ENCODE peak calls at places on chromosome 19, in seven cellular contexts. One of them, this sample, is unnamed.

GRCh38 chr19:7833225-7834156 is 3.5 kb downstream of the EVI5L start:
- DNase-seq in cardiac muscle cell: peak; percentile 79
- DNase-seq in RWPE1: peak; percentile 91
- DNase-seq in uterus: no peak
- DNase-seq in tibial nerve: peak; percentile 34
- DNase-seq in brain microvascular endothelial cell: no peak
- DNase-seq in mucosa of descending colon: peak; percentile 92
- DNase-seq in this sample: no peak

GRCh38 chr19:7292950-7293794 is 1.0 kb downstream of the INSR start:
- DNase-seq in cardiac muscle cell: peak; percentile 5
- DNase-seq in RWPE1: no peak
- DNase-seq in uterus: peak; percentile 45
- DNase-seq in tibial nerve: no peak
- DNase-seq in brain microvascular endothelial cell: no peak
- DNase-seq in mucosa of descending colon: peak; percentile 80
- DNase-seq in this sample: peak; percentile 25

GRCh38 chr19:29098091-29098490 is 114.9 kb downstream of the UQCRFS1 start:
- DNase-seq in cardiac muscle cell: no peak
- DNase-seq in RWPE1: no peak
- DNase-seq in uterus: no peak
- DNase-seq in tibial nerve: no peak
- DNase-seq in brain microvascular endothelial cell: no peak
- DNase-seq in mucosa of descending colon: no peak
- DNase-seq in this sample: no peak

GRCh38 chr19:7287716-7288115 is 6.5 kb downstream of the INSR start:
- DNase-seq in cardiac muscle cell: no peak
- DNase-seq in RWPE1: no peak
- DNase-seq in uterus: no peak
- DNase-seq in tibial nerve: no peak
- DNase-seq in brain microvascular endothelial cell: no peak
- DNase-seq in mucosa of descending colon: no peak
- DNase-seq in this sample: no peak

GRCh38 chr19:311813-312261 is 20.6 kb upstream of the PLPP2 start:
- DNase-seq in cardiac muscle cell: no peak
- DNase-seq in RWPE1: no peak
- DNase-seq in uterus: peak; percentile 23
- DNase-seq in tibial nerve: no peak
- DNase-seq in brain microvascular endothelial cell: no peak
- DNase-seq in mucosa of descending colon: peak; percentile 40
- DNase-seq in this sample: no peak

GRCh38 chr19:11848200-11848593 is 329 bp upstream of the ZNF439 start:
- DNase-seq in cardiac muscle cell: no peak
- DNase-seq in RWPE1: no peak
- DNase-seq in uterus: no peak
- DNase-seq in tibial nerve: no peak
- DNase-seq in brain microvascular endothelial cell: no peak
- DNase-seq in mucosa of descending colon: no peak
- DNase-seq in this sample: no peak

GRCh38 chr19:29668746-29669609 is 3.7 kb downstream of the PLEKHF1 start:
- DNase-seq in cardiac muscle cell: no peak
- DNase-seq in RWPE1: no peak
- DNase-seq in uterus: no peak
- DNase-seq in tibial nerve: no peak
- DNase-seq in brain microvascular endothelial cell: no peak
- DNase-seq in mucosa of descending colon: no peak
- DNase-seq in this sample: no peak

GRCh38 chr19:11152318-11153062 is 3.1 kb downstream of the SPC24 start:
- DNase-seq in cardiac muscle cell: peak; percentile 86
- DNase-seq in RWPE1: peak; percentile 35
- DNase-seq in uterus: peak; percentile 93
- DNase-seq in tibial nerve: peak; percentile 58
- DNase-seq in brain microvascular endothelial cell: no peak
- DNase-seq in mucosa of descending colon: peak; percentile 73
- DNase-seq in this sample: no peak

GRCh38 chr19:3108775-3109174 is 14.6 kb downstream of the GNA11 start:
- DNase-seq in cardiac muscle cell: peak; percentile 68
- DNase-seq in RWPE1: no peak
- DNase-seq in uterus: peak; percentile 57
- DNase-seq in tibial nerve: no peak
- DNase-seq in brain microvascular endothelial cell: peak; percentile 55
- DNase-seq in mucosa of descending colon: no peak
- DNase-seq in this sample: no peak

GRCh38 chr19:55255618-55256423 is 3.0 kb downstream of the PPP6R1 start:
- DNase-seq in cardiac muscle cell: peak; percentile 5
- DNase-seq in RWPE1: no peak
- DNase-seq in uterus: no peak
- DNase-seq in tibial nerve: no peak
- DNase-seq in brain microvascular endothelial cell: peak; percentile 15
- DNase-seq in mucosa of descending colon: peak; percentile 79
- DNase-seq in this sample: no peak

GRCh38 chr19:45163751-45164150 is 3.0 kb upstream of the NKPD1 start:
- DNase-seq in cardiac muscle cell: no peak
- DNase-seq in RWPE1: no peak
- DNase-seq in uterus: no peak
- DNase-seq in tibial nerve: no peak
- DNase-seq in brain microvascular endothelial cell: no peak
- DNase-seq in mucosa of descending colon: no peak
- DNase-seq in this sample: no peak

GRCh38 chr19:34310494-34310981 is 54.5 kb upstream of the GPI start:
- DNase-seq in cardiac muscle cell: no peak
- DNase-seq in RWPE1: no peak
- DNase-seq in uterus: no peak
- DNase-seq in tibial nerve: no peak
- DNase-seq in brain microvascular endothelial cell: no peak
- DNase-seq in mucosa of descending colon: peak; percentile 65
- DNase-seq in this sample: no peak

GRCh38 chr19:29947871-29948270 is 5.8 kb downstream of the URI1 start:
- DNase-seq in cardiac muscle cell: no peak
- DNase-seq in RWPE1: no peak
- DNase-seq in uterus: no peak
- DNase-seq in tibial nerve: no peak
- DNase-seq in brain microvascular endothelial cell: no peak
- DNase-seq in mucosa of descending colon: no peak
- DNase-seq in this sample: no peak

GRCh38 chr19:5052945-5053485 is 84.1 kb downstream of the KDM4B start:
- DNase-seq in cardiac muscle cell: no peak
- DNase-seq in RWPE1: no peak
- DNase-seq in uterus: no peak
- DNase-seq in tibial nerve: no peak
- DNase-seq in brain microvascular endothelial cell: no peak
- DNase-seq in mucosa of descending colon: no peak
- DNase-seq in this sample: no peak

GRCh38 chr19:56972291-56972914 is 131.9 kb upstream of the PEG3 start:
- DNase-seq in cardiac muscle cell: no peak
- DNase-seq in RWPE1: no peak
- DNase-seq in uterus: peak; percentile 62
- DNase-seq in tibial nerve: no peak
- DNase-seq in brain microvascular endothelial cell: no peak
- DNase-seq in mucosa of descending colon: no peak
- DNase-seq in this sample: no peak

GRCh38 chr19:48556163-48556562 is 4.2 kb downstream of the SULT2B1 start:
- DNase-seq in cardiac muscle cell: peak; percentile 60
- DNase-seq in RWPE1: peak; percentile 79
- DNase-seq in uterus: no peak
- DNase-seq in tibial nerve: no peak
- DNase-seq in brain microvascular endothelial cell: peak; percentile 41
- DNase-seq in mucosa of descending colon: no peak
- DNase-seq in this sample: no peak

GRCh38 chr19:1813837-1814217 is 1.8 kb upstream of the ATP8B3 start:
- DNase-seq in cardiac muscle cell: no peak
- DNase-seq in RWPE1: no peak
- DNase-seq in uterus: no peak
- DNase-seq in tibial nerve: no peak
- DNase-seq in brain microvascular endothelial cell: no peak
- DNase-seq in mucosa of descending colon: no peak
- DNase-seq in this sample: no peak

GRCh38 chr19:1811472-1811894 is 593 bp downstream of the ATP8B3 start:
- DNase-seq in cardiac muscle cell: peak; percentile 29
- DNase-seq in RWPE1: peak; percentile 91
- DNase-seq in uterus: peak; percentile 73
- DNase-seq in tibial nerve: peak; percentile 26
- DNase-seq in brain microvascular endothelial cell: peak; percentile 18
- DNase-seq in mucosa of descending colon: peak; percentile 85
- DNase-seq in this sample: no peak

GRCh38 chr19:1813197-1813836 is 1.2 kb upstream of the ATP8B3 start:
- DNase-seq in cardiac muscle cell: no peak
- DNase-seq in RWPE1: no peak
- DNase-seq in uterus: peak; percentile 13
- DNase-seq in tibial nerve: no peak
- DNase-seq in brain microvascular endothelial cell: no peak
- DNase-seq in mucosa of descending colon: no peak
- DNase-seq in this sample: no peak

GRCh38 chr19:1811942-1812425 is at the start of gene ATP8B3:
- DNase-seq in cardiac muscle cell: no peak
- DNase-seq in RWPE1: peak; percentile 98
- DNase-seq in uterus: no peak
- DNase-seq in tibial nerve: no peak
- DNase-seq in brain microvascular endothelial cell: no peak
- DNase-seq in mucosa of descending colon: no peak
- DNase-seq in this sample: no peak

DNA sequence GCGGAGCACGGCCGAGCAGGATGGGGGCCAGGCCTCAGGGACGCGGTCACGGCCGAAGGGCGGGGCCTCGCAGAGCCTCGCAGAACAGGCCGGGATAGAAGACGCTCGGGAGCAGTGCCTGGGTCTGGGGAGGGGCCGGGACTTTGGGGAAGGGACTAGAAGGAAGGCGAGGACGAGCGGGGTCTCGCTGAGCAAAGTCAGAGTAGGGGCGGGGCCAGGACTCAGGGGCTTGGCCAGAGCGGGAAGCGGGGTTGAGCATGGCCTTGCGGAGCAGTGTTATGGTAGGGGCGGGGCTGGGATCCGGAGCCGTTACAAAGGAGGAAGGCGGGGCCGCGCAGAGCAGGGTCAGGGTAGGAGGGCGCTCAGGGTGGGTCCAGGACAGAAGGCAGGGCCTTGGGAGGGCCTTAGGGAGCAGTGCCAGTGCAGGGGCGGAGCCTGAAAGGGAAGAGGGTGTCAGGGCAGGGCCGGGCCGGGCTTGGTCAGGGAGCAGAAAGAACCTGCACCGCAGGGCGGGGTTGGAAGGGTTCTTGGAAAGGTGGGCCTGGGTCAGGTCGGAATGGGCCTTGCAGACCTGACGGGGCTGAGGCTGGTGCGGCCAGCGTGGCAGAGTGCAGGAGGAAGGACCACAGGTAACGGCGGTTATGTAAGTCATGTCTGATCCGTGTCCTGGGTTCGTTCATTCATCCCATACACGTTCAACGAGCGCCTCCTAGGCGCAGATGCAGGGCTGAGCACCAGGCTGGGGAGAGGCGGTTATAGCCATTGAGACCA is 535 bp upstream of the ATP8B3 start:
- DNase-seq in cardiac muscle cell: peak; percentile 94
- DNase-seq in RWPE1: peak; percentile 96
- DNase-seq in uterus: peak; percentile 91
- DNase-seq in tibial nerve: peak; percentile 83
- DNase-seq in brain microvascular endothelial cell: peak; percentile 79
- DNase-seq in mucosa of descending colon: peak; percentile 98
- DNase-seq in this sample: peak; percentile 68
- TF ChIP-seq CTCF in cardiac muscle cell: peak; percentile 58
- TF ChIP-seq CTCF in RWPE1: peak; percentile 54
- TF ChIP-seq CTCF in uterus: peak; percentile 38
- TF ChIP-seq CTCF in tibial nerve: no peak
- TF ChIP-seq CTCF in brain microvascular endothelial cell: peak; percentile 79
- TF ChIP-seq CTCF in mucosa of descending colon: peak; percentile 13
- TF ChIP-seq CTCF in this sample: no peak

DNA sequence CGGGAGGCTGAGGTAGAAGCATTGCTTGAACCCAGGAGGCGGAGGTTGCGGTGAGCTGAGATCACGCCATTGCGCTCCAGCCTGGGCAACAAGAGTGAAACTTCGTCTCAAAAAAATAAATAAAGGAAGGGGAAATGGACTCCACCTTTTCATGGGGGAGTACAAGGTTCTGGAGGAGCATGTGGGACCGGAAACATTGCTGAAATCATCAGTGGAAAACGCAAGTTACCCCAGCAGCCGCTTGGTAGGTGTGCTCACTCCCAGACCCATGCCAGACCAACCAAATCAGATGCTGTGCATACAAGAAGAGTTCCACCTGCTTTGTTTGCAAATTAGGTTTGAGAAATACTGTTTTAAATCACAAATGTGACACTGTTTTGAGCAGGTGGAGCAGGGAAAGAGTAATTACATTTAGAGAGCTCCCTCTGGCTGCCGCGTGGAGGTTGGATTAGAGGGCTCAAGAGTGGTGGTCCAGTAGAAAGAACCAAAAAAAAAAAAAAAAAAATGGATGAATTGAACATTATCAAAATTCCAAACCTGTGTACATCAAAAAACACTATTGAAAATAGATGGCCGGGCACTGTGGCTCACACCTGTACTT is 4.9 kb downstream of the ERICH4 start:
- DNase-seq in cardiac muscle cell: no peak
- DNase-seq in RWPE1: no peak
- DNase-seq in uterus: no peak
- DNase-seq in tibial nerve: no peak
- DNase-seq in brain microvascular endothelial cell: no peak
- DNase-seq in mucosa of descending colon: no peak
- DNase-seq in this sample: no peak
- TF ChIP-seq CTCF in cardiac muscle cell: peak; percentile 14
- TF ChIP-seq CTCF in RWPE1: no peak
- TF ChIP-seq CTCF in uterus: no peak
- TF ChIP-seq CTCF in tibial nerve: no peak
- TF ChIP-seq CTCF in brain microvascular endothelial cell: no peak
- TF ChIP-seq CTCF in mucosa of descending colon: no peak
- TF ChIP-seq CTCF in this sample: no peak

DNA sequence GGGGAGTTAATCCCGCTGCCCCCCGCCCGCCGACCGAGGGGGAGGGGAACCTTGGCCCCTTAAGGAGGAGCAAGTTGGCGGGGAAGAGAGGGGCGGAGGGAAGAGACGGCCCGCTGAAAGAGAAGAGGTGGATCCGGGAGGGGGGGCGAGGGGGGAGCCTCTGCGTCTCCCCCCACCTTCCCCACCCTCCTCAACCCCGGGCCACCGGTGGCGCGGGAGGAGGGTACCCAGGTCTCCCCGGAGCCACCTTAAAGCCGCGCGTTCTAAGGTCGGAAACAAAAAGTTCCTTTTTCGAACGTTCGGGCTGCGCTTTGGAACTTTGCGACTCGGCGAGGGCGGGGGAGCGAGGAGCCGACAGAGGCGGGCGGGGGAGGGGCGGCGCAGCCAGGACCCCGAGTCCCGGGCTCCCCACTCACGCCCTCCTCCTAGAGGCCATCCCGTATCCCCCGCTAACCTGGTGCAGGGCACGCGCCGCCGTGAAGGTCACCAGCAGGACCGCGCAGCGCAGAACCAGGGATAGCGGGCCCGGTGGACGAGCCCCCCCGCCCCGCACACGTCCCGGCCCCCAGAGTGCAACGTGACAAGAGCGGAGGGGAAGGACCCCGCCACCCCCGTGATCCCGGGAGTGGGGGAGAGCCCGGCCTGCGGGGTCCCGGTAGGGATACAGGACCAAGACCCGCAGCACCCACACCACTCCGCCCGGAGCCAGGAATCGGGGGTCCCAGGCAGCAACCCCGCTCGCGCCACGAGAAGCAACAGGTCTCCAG is 662 bp downstream of the ERF start:
- DNase-seq in cardiac muscle cell: peak; percentile 66
- DNase-seq in RWPE1: peak; percentile 60
- DNase-seq in uterus: peak; percentile 83
- DNase-seq in tibial nerve: peak; percentile 58
- DNase-seq in brain microvascular endothelial cell: no peak
- DNase-seq in mucosa of descending colon: peak; percentile 86
- DNase-seq in this sample: no peak
- TF ChIP-seq CTCF in cardiac muscle cell: no peak
- TF ChIP-seq CTCF in RWPE1: no peak
- TF ChIP-seq CTCF in uterus: peak; percentile 18
- TF ChIP-seq CTCF in tibial nerve: peak; percentile 27
- TF ChIP-seq CTCF in brain microvascular endothelial cell: no peak
- TF ChIP-seq CTCF in mucosa of descending colon: no peak
- TF ChIP-seq CTCF in this sample: no peak

GRCh38 chr19:35741216-35741541 is 1.1 kb downstream of the IGFLR1 start:
- DNase-seq in cardiac muscle cell: no peak
- DNase-seq in RWPE1: no peak
- DNase-seq in uterus: no peak
- DNase-seq in tibial nerve: no peak
- DNase-seq in brain microvascular endothelial cell: no peak
- DNase-seq in mucosa of descending colon: no peak
- DNase-seq in this sample: no peak
- TF ChIP-seq CTCF in cardiac muscle cell: no peak
- TF ChIP-seq CTCF in RWPE1: no peak
- TF ChIP-seq CTCF in uterus: no peak
- TF ChIP-seq CTCF in tibial nerve: no peak
- TF ChIP-seq CTCF in brain microvascular endothelial cell: no peak
- TF ChIP-seq CTCF in mucosa of descending colon: no peak
- TF ChIP-seq CTCF in this sample: no peak

This sample was measured in mesothelial cell of epicardium.